ENCODE peak calls at places on chromosome 6, in five cellular contexts. One of them, this sample, is unnamed.

GRCh38 chr6:112296694-112297093 is 42.3 kb upstream of the LAMA4 start:
- DNase-seq in nephron progenitor cell: no peak
- DNase-seq in B cell: no peak
- DNase-seq in ovary: no peak
- DNase-seq in cardiac muscle cell: no peak
- DNase-seq in this sample: no peak

GRCh38 chr6:166553563-166554271 is 32.8 kb downstream of the RAMACL start:
- DNase-seq in B cell: no peak
- DNase-seq in nephron progenitor cell: no peak
- DNase-seq in ovary: no peak
- DNase-seq in cardiac muscle cell: no peak
- DNase-seq in this sample: no peak

GRCh38 chr6:38612386-38612965 is 27.3 kb downstream of the BTBD9 start:
- DNase-seq in cardiac muscle cell: no peak
- DNase-seq in B cell: no peak
- DNase-seq in nephron progenitor cell: no peak
- DNase-seq in ovary: no peak
- DNase-seq in this sample: no peak

GRCh38 chr6:42693725-42694323 is 28.6 kb downstream of the PRPH2 start:
- DNase-seq in nephron progenitor cell: no peak
- DNase-seq in cardiac muscle cell: no peak
- DNase-seq in ovary: no peak
- DNase-seq in B cell: no peak
- DNase-seq in this sample: no peak

GRCh38 chr6:38567436-38567835 is 72.3 kb downstream of the BTBD9 start:
- DNase-seq in ovary: peak
- DNase-seq in nephron progenitor cell: no peak
- DNase-seq in B cell: no peak
- DNase-seq in cardiac muscle cell: peak
- DNase-seq in this sample: no peak

GRCh38 chr6:136254851-136255466 is 4.8 kb upstream of the MTFR2 start:
- DNase-seq in nephron progenitor cell: no peak
- DNase-seq in ovary: no peak
- DNase-seq in B cell: no peak
- DNase-seq in cardiac muscle cell: no peak
- DNase-seq in this sample: no peak

GRCh38 chr6:137303436-137303835 is 84.3 kb upstream of the IFNGR1 start:
- DNase-seq in nephron progenitor cell: no peak
- DNase-seq in cardiac muscle cell: no peak
- DNase-seq in ovary: no peak
- DNase-seq in B cell: no peak
- DNase-seq in this sample: no peak

GRCh38 chr6:154605207-154605877 is 94.9 kb upstream of the CNKSR3 start:
- DNase-seq in B cell: no peak
- DNase-seq in cardiac muscle cell: no peak
- DNase-seq in ovary: no peak
- DNase-seq in nephron progenitor cell: no peak
- DNase-seq in this sample: peak

GRCh38 chr6:150813319-150813992 is 52.0 kb upstream of the MTHFD1L start:
- DNase-seq in cardiac muscle cell: no peak
- DNase-seq in ovary: no peak
- DNase-seq in nephron progenitor cell: no peak
- DNase-seq in B cell: peak
- DNase-seq in this sample: peak

GRCh38 chr6:157536218-157536534 is 155.2 kb downstream of the ZDHHC14 start:
- DNase-seq in nephron progenitor cell: no peak
- DNase-seq in B cell: no peak
- DNase-seq in cardiac muscle cell: no peak
- DNase-seq in ovary: no peak
- DNase-seq in this sample: no peak

GRCh38 chr6:126376682-126377081 is 36.8 kb downstream of the CENPW start:
- DNase-seq in ovary: no peak
- DNase-seq in nephron progenitor cell: no peak
- DNase-seq in B cell: no peak
- DNase-seq in cardiac muscle cell: no peak
- DNase-seq in this sample: no peak

GRCh38 chr6:41942045-41942851 is 640 bp upstream of the CCND3 start:
- DNase-seq in cardiac muscle cell: no peak
- DNase-seq in ovary: no peak
- DNase-seq in nephron progenitor cell: no peak
- DNase-seq in B cell: no peak
- DNase-seq in this sample: no peak

GRCh38 chr6:149140137-149140909 is 177.2 kb upstream of the TAB2 start:
- DNase-seq in B cell: no peak
- DNase-seq in ovary: no peak
- DNase-seq in nephron progenitor cell: no peak
- DNase-seq in cardiac muscle cell: no peak
- DNase-seq in this sample: peak

GRCh38 chr6:80145921-80146320 is 39.5 kb downstream of the BCKDHB start:
- DNase-seq in cardiac muscle cell: no peak
- DNase-seq in nephron progenitor cell: no peak
- DNase-seq in ovary: no peak
- DNase-seq in B cell: no peak
- DNase-seq in this sample: no peak

GRCh38 chr6:7042056-7042653 is 65.6 kb upstream of the RREB1 start:
- DNase-seq in ovary: no peak
- DNase-seq in B cell: no peak
- DNase-seq in cardiac muscle cell: no peak
- DNase-seq in nephron progenitor cell: no peak
- DNase-seq in this sample: no peak
- TF ChIP-seq CTCF in ovary: no peak
- TF ChIP-seq CTCF in B cell: no peak
- TF ChIP-seq CTCF in cardiac muscle cell: no peak
- TF ChIP-seq CTCF in nephron progenitor cell: no peak
- TF ChIP-seq CTCF in this sample: no peak

GRCh38 chr6:159061146-159061545 is 16.4 kb upstream of the TAGAP start:
- DNase-seq in ovary: no peak
- DNase-seq in B cell: no peak
- DNase-seq in cardiac muscle cell: no peak
- DNase-seq in nephron progenitor cell: no peak
- DNase-seq in this sample: no peak

GRCh38 chr6:159056432-159056831 is 11.6 kb upstream of the TAGAP start:
- DNase-seq in B cell: no peak
- DNase-seq in ovary: no peak
- DNase-seq in nephron progenitor cell: no peak
- DNase-seq in cardiac muscle cell: no peak
- DNase-seq in this sample: no peak

GRCh38 chr6:159060107-159060506 is 15.3 kb upstream of the TAGAP start:
- DNase-seq in B cell: no peak
- DNase-seq in ovary: no peak
- DNase-seq in cardiac muscle cell: no peak
- DNase-seq in nephron progenitor cell: no peak
- DNase-seq in this sample: no peak

GRCh38 chr6:159056941-159057340 is 12.2 kb upstream of the TAGAP start:
- DNase-seq in nephron progenitor cell: no peak
- DNase-seq in B cell: no peak
- DNase-seq in cardiac muscle cell: no peak
- DNase-seq in ovary: no peak
- DNase-seq in this sample: no peak

DNA sequence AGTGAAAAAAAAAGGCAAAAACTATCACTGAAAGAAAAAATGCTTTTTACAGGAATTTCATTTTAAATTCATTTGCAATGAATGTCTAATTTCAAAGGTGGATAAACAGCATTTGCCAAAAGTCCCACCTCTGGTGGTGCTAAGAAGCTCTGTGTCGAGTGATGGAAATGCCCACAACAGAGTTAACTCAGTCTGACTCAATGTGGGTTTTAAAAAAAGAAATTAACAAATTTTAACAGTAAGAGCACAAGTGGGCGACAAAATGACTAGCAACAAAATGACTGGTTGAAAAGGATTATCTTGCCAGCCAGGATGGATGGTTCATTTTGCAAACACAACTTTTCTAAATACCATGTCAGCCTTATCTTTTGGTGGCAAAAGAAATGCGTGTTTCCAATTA is 14.3 kb upstream of the TAGAP start:
- DNase-seq in ovary: no peak
- DNase-seq in nephron progenitor cell: no peak
- DNase-seq in cardiac muscle cell: no peak
- DNase-seq in B cell: no peak
- DNase-seq in this sample: no peak
- TF ChIP-seq CTCF in ovary: no peak
- TF ChIP-seq CTCF in nephron progenitor cell: no peak
- TF ChIP-seq CTCF in cardiac muscle cell: no peak
- TF ChIP-seq CTCF in B cell: no peak
- TF ChIP-seq CTCF in this sample: no peak

DNA sequence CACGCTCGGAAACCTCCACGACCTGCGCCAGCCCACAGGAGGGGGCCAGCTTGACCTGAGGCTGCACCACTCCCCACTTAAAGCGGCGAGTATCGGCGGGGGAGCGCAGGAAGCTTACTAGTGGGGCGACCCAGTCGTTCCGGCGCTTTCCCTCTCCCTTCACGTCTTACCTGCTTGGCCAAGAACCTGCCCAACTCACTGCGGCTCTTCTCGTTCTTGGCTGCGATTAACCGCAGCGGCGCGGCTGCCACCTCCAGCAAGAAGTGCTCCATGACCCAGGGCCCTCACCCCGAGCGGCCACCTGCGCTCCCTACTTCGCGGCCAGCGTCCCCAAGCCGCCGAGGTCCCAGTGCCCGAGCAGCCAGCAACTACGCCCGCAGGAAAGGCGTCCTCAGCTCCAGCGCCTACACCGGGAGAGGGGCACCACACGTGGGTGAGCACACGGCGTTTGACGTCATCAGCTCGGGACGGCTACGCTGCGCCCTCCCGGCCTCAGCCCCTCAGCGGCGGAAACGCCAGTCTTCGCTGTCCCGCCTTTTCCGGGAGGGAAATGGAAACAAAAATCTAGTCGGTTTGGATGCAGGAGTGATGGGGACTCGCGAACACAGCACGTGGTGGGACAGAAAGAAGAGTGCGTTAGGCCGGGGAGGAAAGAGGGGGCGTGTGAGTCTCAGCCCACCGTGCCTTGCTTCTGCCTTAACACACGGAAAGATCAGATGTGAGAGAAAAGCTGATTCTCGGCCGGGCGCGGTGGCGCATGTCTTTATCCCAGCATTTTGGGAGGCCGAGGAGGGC is at the start of gene MDN1:
- DNase-seq in cardiac muscle cell: peak
- DNase-seq in nephron progenitor cell: peak
- DNase-seq in B cell: peak
- DNase-seq in ovary: peak
- DNase-seq in this sample: peak
- TF ChIP-seq CTCF in cardiac muscle cell: no peak
- TF ChIP-seq CTCF in nephron progenitor cell: no peak
- TF ChIP-seq CTCF in B cell: no peak
- TF ChIP-seq CTCF in ovary: no peak
- TF ChIP-seq CTCF in this sample: no peak

GRCh38 chr6:111027219-111027618 is 45.4 kb downstream of the RPF2 start:
- DNase-seq in ovary: no peak
- DNase-seq in cardiac muscle cell: no peak
- DNase-seq in nephron progenitor cell: no peak
- DNase-seq in B cell: no peak
- DNase-seq in this sample: no peak
- TF ChIP-seq CTCF in ovary: no peak
- TF ChIP-seq CTCF in cardiac muscle cell: no peak
- TF ChIP-seq CTCF in nephron progenitor cell: no peak
- TF ChIP-seq CTCF in B cell: no peak
- TF ChIP-seq CTCF in this sample: peak

This sample was measured in GM10248.